ENCODE peak calls at places on chromosomes 4 and X, in four cellular contexts. One of them, this sample, is unnamed.

GRCh38 chr4:152244659-152245058 is 291.2 kb downstream of the FBXW7 start:
- DNase-seq in uterus: no peak
- DNase-seq in NCI-H1694: no peak
- DNase-seq in GM12864: no peak
- DNase-seq in this sample: no peak

GRCh38 chr4:165726831-165727230 is 146.2 kb upstream of the TLL1 start:
- DNase-seq in uterus: no peak
- DNase-seq in NCI-H1694: no peak
- DNase-seq in GM12864: no peak
- DNase-seq in this sample: peak; percentile 76

GRCh38 chr4:13526658-13527057 is 17.6 kb downstream of the NKX3-2 start:
- DNase-seq in NCI-H1694: no peak
- DNase-seq in GM12864: no peak
- DNase-seq in uterus: no peak
- DNase-seq in this sample: no peak

GRCh38 chr4:186557486-186557885 is 2.1 kb upstream of the MTNR1A start:
- DNase-seq in GM12864: no peak
- DNase-seq in NCI-H1694: no peak
- DNase-seq in uterus: no peak
- DNase-seq in this sample: peak; percentile 53

GRCh38 chr4:133320576-133321170 is 171.6 kb downstream of the PCDH10 start:
- DNase-seq in NCI-H1694: peak; percentile 10
- DNase-seq in uterus: no peak
- DNase-seq in GM12864: no peak
- DNase-seq in this sample: peak; percentile 41

GRCh38 chr4:153152453-153153338 is 51.5 kb upstream of the TRIM2 start:
- DNase-seq in NCI-H1694: peak; percentile 52
- DNase-seq in uterus: no peak
- DNase-seq in GM12864: no peak
- DNase-seq in this sample: peak; percentile 68

GRCh38 chr4:121706595-121707021 is 9.8 kb upstream of the ANXA5 start:
- DNase-seq in uterus: no peak
- DNase-seq in NCI-H1694: no peak
- DNase-seq in GM12864: no peak
- DNase-seq in this sample: peak; percentile 70

GRCh38 chr4:17313194-17313593 is 198.7 kb downstream of the QDPR start:
- DNase-seq in GM12864: no peak
- DNase-seq in uterus: no peak
- DNase-seq in NCI-H1694: no peak
- DNase-seq in this sample: no peak

GRCh38 chr4:99234331-99235010 is 15.4 kb upstream of the ADH6 start:
- DNase-seq in NCI-H1694: no peak
- DNase-seq in GM12864: no peak
- DNase-seq in uterus: no peak
- DNase-seq in this sample: no peak

GRCh38 chrX:118360429-118361125 is 14.7 kb downstream of the WDR44 start:
- DNase-seq in uterus: no peak
- DNase-seq in GM12864: no peak
- DNase-seq in NCI-H1694: no peak
- DNase-seq in this sample: peak; percentile 58

GRCh38 chr4:8373270-8373972 is 67.1 kb downstream of the ACOX3 start:
- DNase-seq in uterus: no peak
- DNase-seq in GM12864: no peak
- DNase-seq in NCI-H1694: no peak
- DNase-seq in this sample: no peak

This sample was measured in kidney tubule cell.